ENCODE peak calls at places on chromosomes 6 and 20, in four cellular contexts. B is HepG2, I is GM12878, K is H1. Z is an unnamed sample.

GRCh38 chr6:153511896-153512496 is 380.9 kb upstream of the RGS17 start:
- DNase-seq in I (no peak), B (peak; percentile 29), K (no peak), Z (peak; percentile 16)

GRCh38 chr6:78909391-78909790 is 42.0 kb downstream of the IRAK1BP1 start:
- DNase-seq in B (no peak), K (no peak), I (no peak), Z (no peak)

GRCh38 chr6:76792394-76792793 is 670.9 kb downstream of the HTR1B start:
- DNase-seq in K (no peak), B (no peak), I (no peak), Z (no peak)

GRCh38 chr20:4018015-4018748 is 2.8 kb upstream of the RNF24 start:
- DNase-seq in I (no peak), K (no peak), B (no peak), Z (no peak)

GRCh38 chr6:114376611-114377206 is 33.9 kb upstream of the HS3ST5 start:
- DNase-seq in K (no peak), I (no peak), B (peak; percentile 31), Z (no peak)

GRCh38 chr6:30842754-30843610 is 41.3 kb upstream of the DDR1 start:
- DNase-seq in B (no peak), I (no peak), K (no peak), Z (no peak)

GRCh38 chr6:82072113-82072512 is 175.4 kb downstream of the IBTK start:
- DNase-seq in I (no peak), B (no peak), K (no peak), Z (no peak)

GRCh38 chr20:63968928-63969760 is 586 bp downstream of the ZNF512B start:
- DNase-seq in K (no peak), I (no peak), B (peak; percentile 81), Z (no peak)

GRCh38 chr20:63361507-63362425 is 617 bp upstream of the CHRNA4 start:
- DNase-seq in I (no peak), B (no peak), K (no peak), Z (no peak)

GRCh38 chr20:43942661-43943285 is 28.1 kb downstream of the TOX2 start:
- DNase-seq in I (no peak), B (no peak), K (no peak), Z (no peak)

GRCh38 chr6:70700922-70701876 is 33.5 kb downstream of the SMAP1 start:
- DNase-seq in B (no peak), I (no peak), K (no peak), Z (no peak)

GRCh38 chr6:27476090-27476489 is 3.2 kb upstream of the ZNF184 start:
- DNase-seq in B (no peak), I (no peak), K (no peak), Z (no peak)

GRCh38 chr20:57973886-57974285 is 254.6 kb downstream of the ANKRD60 start:
- DNase-seq in I (no peak), K (no peak), B (no peak), Z (no peak)

GRCh38 chr20:62496525-62497218 is 20.9 kb upstream of the GATA5 start:
- DNase-seq in K (no peak), I (no peak), B (no peak), Z (no peak)

GRCh38 chr6:161031721-161032495 is 40.3 kb downstream of the MAP3K4 start:
- DNase-seq in K (no peak), B (peak; percentile 18), I (no peak), Z (no peak)

GRCh38 chr6:104537872-104538271 is 321.8 kb downstream of the HACE1 start:
- DNase-seq in K (no peak), I (no peak), B (no peak), Z (no peak)

GRCh38 chr6:109660526-109660925 is 30.5 kb downstream of the AK9 start:
- DNase-seq in B (no peak), I (no peak), K (no peak), Z (no peak)

GRCh38 chr6:33508935-33509926 is 54.9 kb downstream of the ZBTB9 start:
- DNase-seq in K (no peak), I (no peak), B (no peak), Z (no peak)

GRCh38 chr20:57323034-57323433 is 6.6 kb upstream of the SPO11 start:
- DNase-seq in I (no peak), K (peak; percentile 63), B (no peak), Z (peak; percentile 92)

DNA sequence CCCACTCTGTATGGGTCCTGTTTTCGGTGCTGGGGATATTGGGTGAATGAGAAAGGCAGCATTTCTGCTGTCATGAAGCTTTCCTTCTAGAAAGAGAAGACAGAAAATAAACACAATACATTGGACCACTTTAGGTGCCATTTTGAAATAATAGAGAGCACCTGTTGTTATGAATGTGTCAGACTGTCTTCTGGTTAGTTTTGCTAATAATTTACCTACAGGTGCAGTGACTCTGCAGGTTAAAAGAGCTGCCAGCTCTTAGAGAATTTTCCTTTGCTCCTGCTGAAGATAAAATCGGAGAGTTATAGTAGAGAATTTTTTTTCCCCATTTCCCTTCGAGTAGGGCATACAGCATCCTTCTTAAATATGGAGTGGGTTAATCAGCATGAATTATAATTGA is 21.9 kb upstream of the GCLC start:
- DNase-seq in K (no peak), I (no peak), B (no peak), Z (no peak)
- TF ChIP-seq SUZ12 in K (no peak), I (no peak), B (no peak), Z (no peak)

GRCh38 chr20:31712564-31713311 is 9.9 kb downstream of the BCL2L1 start:
- DNase-seq in K (peak; percentile 86), I (no peak), B (peak; percentile 95), Z (peak; percentile 81)
- H3K4me3 ChIP-seq in K (no peak overlapping the region), I (no peak overlapping the region), B (no peak overlapping the region), Z (no peak overlapping the region)

GRCh38 chr20:1623501-1624250 is 3.9 kb upstream of the SIRPB1 start:
- DNase-seq in I (no peak), K (no peak), B (no peak), Z (no peak)
- TF ChIP-seq SUZ12 in I (no peak), K (no peak), B (no peak), Z (no peak)

GRCh38 chr6:42566614-42567208 is 2.9 kb downstream of the UBR2 start:
- DNase-seq in K (no peak), B (no peak), I (no peak), Z (no peak)
- H3K4me3 ChIP-seq in K (no peak overlapping the region), B (no peak overlapping the region), I (peak overlapping the region; percentile 90), Z (no peak overlapping the region)

GRCh38 chr6:158897236-158897635 is 78.1 kb upstream of the EZR start:
- DNase-seq in B (no peak), I (no peak), K (no peak), Z (no peak)
- TF ChIP-seq SUZ12 in B (no peak), I (no peak), K (no peak), Z (no peak)

GRCh38 chr6:92762414-92763374 is 656.7 kb downstream of the EPHA7 start:
- DNase-seq in K (no peak), B (no peak), I (no peak), Z (no peak)
- H3K4me3 ChIP-seq in K (no peak overlapping the region), B (no peak overlapping the region), I (no peak overlapping the region), Z (no peak overlapping the region)

DNA sequence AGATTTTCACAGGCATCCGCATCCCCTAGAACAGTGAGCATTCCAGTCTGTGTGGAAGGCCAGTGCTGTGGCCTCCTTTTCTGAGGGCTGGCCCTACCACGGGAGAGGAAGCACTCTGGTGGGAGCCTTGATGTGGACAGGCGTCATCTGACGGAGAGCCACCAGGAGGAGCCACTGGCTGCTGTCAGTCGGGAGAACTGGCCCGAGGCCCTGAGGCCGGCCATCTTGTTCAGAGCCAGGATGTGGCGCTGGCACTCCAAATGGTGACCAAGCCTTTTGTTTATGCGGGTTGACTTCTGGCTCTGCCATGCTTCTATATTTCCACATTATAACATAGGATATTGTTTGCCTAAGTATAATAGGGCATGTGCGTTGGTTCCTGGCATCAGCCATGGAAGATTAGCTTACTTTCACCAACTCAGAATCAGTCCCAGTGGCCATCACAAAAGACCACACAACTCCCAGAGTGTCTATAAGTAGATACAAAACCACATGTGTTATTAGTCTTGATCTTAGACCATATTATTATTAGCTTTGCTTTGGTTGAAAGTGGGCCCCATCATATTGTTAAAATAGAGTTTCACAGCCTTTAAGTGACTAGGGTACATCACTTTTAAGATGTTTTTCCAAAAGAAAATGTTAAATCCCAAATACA is 273.9 kb upstream of the TAB2 start:
- DNase-seq in I (no peak), K (peak; percentile 27), B (peak; percentile 36), Z (peak; percentile 22)
- TF ChIP-seq SUZ12 in I (no peak), K (no peak), B (no peak), Z (no peak)

DNA sequence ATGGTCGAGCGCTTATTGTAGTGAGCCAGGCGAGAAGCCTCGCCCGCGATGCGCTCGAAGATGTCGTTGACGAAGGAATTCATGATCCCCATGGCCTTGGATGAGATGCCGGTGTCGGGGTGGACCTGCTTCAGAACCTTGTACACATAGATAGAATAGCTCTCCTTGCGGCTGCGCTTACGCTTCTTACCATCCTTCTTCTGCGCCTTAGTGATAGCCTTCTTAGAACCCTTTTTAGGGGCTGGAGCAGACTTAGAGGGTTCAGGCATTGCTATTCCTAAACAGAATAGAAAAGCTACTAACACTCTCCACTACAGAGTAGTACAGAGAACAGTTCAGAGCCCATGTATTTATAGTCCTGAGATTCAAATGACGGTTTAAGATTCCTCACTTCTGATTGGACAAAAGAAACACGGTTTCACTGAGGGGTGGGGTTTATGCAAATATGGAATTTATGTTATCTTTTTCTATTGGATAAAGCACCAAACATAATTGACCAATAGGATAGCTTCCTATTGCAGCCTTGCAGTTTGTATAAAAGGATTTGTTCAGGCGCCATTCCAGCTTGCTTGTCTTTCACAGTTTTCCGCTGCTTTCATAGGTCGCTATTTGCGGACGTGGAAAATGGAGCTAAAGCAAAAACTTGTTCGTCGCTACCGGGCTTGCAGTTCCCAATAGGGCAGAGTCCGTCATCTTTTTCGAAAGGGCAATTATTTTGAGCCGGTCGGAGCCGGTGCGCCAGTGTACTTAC is 43.7 kb upstream of the HFE start:
- DNase-seq in B (peak; percentile 99), I (peak; percentile 96), K (no peak), Z (peak; percentile 79)
- H3K4me3 ChIP-seq in B (peak overlapping the region; percentile 58), I (peak overlapping the region; percentile 64), K (no peak overlapping the region), Z (peak overlapping the region; percentile 67)

Z was measured in NT2/D1.